ENCODE peak calls at places on chromosomes 6 and 20, in six cellular contexts. S, W, D, B, X and Y are unnamed samples.

GRCh38 chr6:21438237-21438985 is 155.1 kb upstream of the SOX4 start:
- DNase-seq in B (no peak), S (no peak), X (peak), W (no peak), D (no peak), Y (no peak)

GRCh38 chr20:19890358-19891117 is 126.6 kb upstream of the NAA20 start:
- DNase-seq in D (no peak), W (no peak), X (no peak), S (no peak), B (no peak), Y (no peak)

GRCh38 chr6:170045981-170046667 is 244.8 kb downstream of the DLL1 start:
- DNase-seq in B (no peak), D (no peak), X (no peak), W (peak), S (no peak), Y (no peak)

GRCh38 chr6:4774715-4775590 is 1.3 kb upstream of the CDYL start:
- DNase-seq in S (no peak), D (peak), B (peak), W (peak), X (peak), Y (peak)

GRCh38 chr6:87333591-87334181 is 4.6 kb upstream of the GJB7 start:
- DNase-seq in D (no peak), W (no peak), X (peak), S (peak), B (peak), Y (peak)

GRCh38 chr6:150730801-150731445 is 131.2 kb downstream of the PLEKHG1 start:
- DNase-seq in S (no peak), B (no peak), W (no peak), D (no peak), X (no peak), Y (no peak)

GRCh38 chr20:51802170-51802745 is at the start of gene SALL4:
- DNase-seq in S (no peak), X (no peak), W (no peak), D (no peak), B (no peak), Y (peak)

GRCh38 chr20:15220778-15221565 is 883.6 kb upstream of the FLRT3 start:
- DNase-seq in X (no peak), W (no peak), S (peak), D (no peak), B (no peak), Y (peak)

GRCh38 chr6:25866011-25866410 is 8.0 kb downstream of the SLC17A3 start:
- DNase-seq in S (no peak), B (peak), W (no peak), D (no peak), X (no peak), Y (no peak)

GRCh38 chr20:8481636-8482035 is 349.6 kb downstream of the PLCB1 start:
- DNase-seq in B (no peak), D (no peak), S (no peak), W (no peak), X (no peak), Y (no peak)

GRCh38 chr6:42692151-42692911 is 30.1 kb downstream of the PRPH2 start:
- DNase-seq in S (peak), B (no peak), W (no peak), X (no peak), D (no peak), Y (peak)

GRCh38 chr20:58511364-58511763 is 3.8 kb downstream of the APCDD1L start:
- DNase-seq in S (peak), W (no peak), B (no peak), X (no peak), D (no peak), Y (no peak)

GRCh38 chr20:16167423-16167822 is 405.8 kb downstream of the KIF16B start:
- DNase-seq in D (no peak), S (no peak), W (no peak), X (no peak), B (no peak), Y (no peak)

GRCh38 chr20:60080401-60080800 is 122.2 kb downstream of the CDH26 start:
- DNase-seq in D (no peak), W (peak), X (no peak), S (no peak), B (no peak), Y (no peak)

GRCh38 chr20:41049451-41049850 is 20.8 kb downstream of the TOP1 start:
- DNase-seq in D (no peak), W (no peak), S (no peak), B (no peak), X (no peak), Y (no peak)

GRCh38 chr6:125844989-125845388 is 54.2 kb downstream of the NCOA7 start:
- DNase-seq in W (no peak), X (no peak), S (peak), B (no peak), D (no peak), Y (no peak)

GRCh38 chr6:22424196-22424595 is 127.4 kb upstream of the PRL start:
- DNase-seq in B (no peak), X (no peak), S (no peak), D (no peak), W (no peak), Y (no peak)

GRCh38 chr6:158396136-158396535 is 83.9 kb downstream of the TULP4 start:
- DNase-seq in D (no peak), X (no peak), S (no peak), W (no peak), B (no peak), Y (no peak)

GRCh38 chr6:72386324-72386723 is 235.5 kb upstream of the KCNQ5 start:
- DNase-seq in W (no peak), B (no peak), S (peak), X (peak), D (no peak), Y (no peak)

GRCh38 chr6:166456360-166457156 is 73.8 kb upstream of the MPC1 start:
- DNase-seq in B (no peak), X (peak), D (no peak), W (no peak), S (peak), Y (peak)

GRCh38 chr6:150846641-150847040 is 18.9 kb upstream of the MTHFD1L start:
- DNase-seq in S (no peak), B (no peak), W (no peak), D (no peak), X (no peak), Y (no peak)

GRCh38 chr6:4941782-4942672 is 61.8 kb downstream of the RPP40 start:
- DNase-seq in W (no peak), B (peak), S (peak), X (peak), D (no peak), Y (peak)

GRCh38 chr20:3663031-3663701 is at the start of gene GFRA4:
- DNase-seq in W (peak), B (no peak), D (no peak), S (no peak), X (no peak), Y (peak)

GRCh38 chr6:47248446-47248845 is 61.3 kb downstream of the TNFRSF21 start:
- DNase-seq in B (no peak), S (peak), W (no peak), D (no peak), X (no peak), Y (no peak)

GRCh38 chr6:85008311-85009015 is 244.1 kb upstream of the TBX18 start:
- DNase-seq in S (peak), D (no peak), W (no peak), X (no peak), B (no peak), Y (peak)

GRCh38 chr6:35305117-35305516 is 7.5 kb downstream of the DEF6 start:
- DNase-seq in X (no peak), D (no peak), B (no peak), S (no peak), W (peak), Y (peak)

GRCh38 chr20:2314759-2315439 is 19.1 kb downstream of the TGM3 start:
- DNase-seq in B (no peak), S (peak), W (peak), D (peak), X (no peak), Y (peak)

GRCh38 chr6:163182696-163183095 is 231.8 kb upstream of the QKI start:
- DNase-seq in D (no peak), X (no peak), S (no peak), W (no peak), B (no peak), Y (no peak)

GRCh38 chr6:33014841-33015634 is 5.6 kb upstream of the HLA-DOA start:
- DNase-seq in X (peak), D (no peak), W (no peak), B (peak), S (peak), Y (peak)

GRCh38 chr6:107496041-107496440 is 6.1 kb downstream of the SOBP start:
- DNase-seq in X (no peak), B (no peak), W (no peak), D (no peak), S (no peak), Y (no peak)

GRCh38 chr20:61161649-61162210 is 90.3 kb upstream of the CDH4 start:
- DNase-seq in X (no peak), S (no peak), W (no peak), D (no peak), B (no peak), Y (no peak)

GRCh38 chr6:151285121-151285520 is 45.4 kb downstream of the AKAP12 start:
- DNase-seq in B (no peak), W (no peak), S (peak), D (no peak), X (no peak), Y (no peak)

GRCh38 chr6:21999012-21999528 is 297.8 kb downstream of the PRL start:
- DNase-seq in D (no peak), S (peak), X (no peak), B (no peak), W (no peak), Y (peak)

GRCh38 chr6:328184-328670 is 35.9 kb downstream of the DUSP22 start:
- DNase-seq in D (no peak), X (no peak), B (no peak), S (peak), W (peak), Y (no peak)

GRCh38 chr6:98272061-98272460 is 562.3 kb upstream of the POU3F2 start:
- DNase-seq in W (no peak), X (no peak), B (no peak), S (no peak), D (no peak), Y (no peak)

GRCh38 chr6:16078064-16078463 is 50.8 kb upstream of the MYLIP start:
- DNase-seq in X (no peak), W (no peak), B (no peak), S (no peak), D (no peak), Y (no peak)